ENCODE peak calls at places on chromosome 12, in nine cellular contexts. X is activated CD8-positive, alpha-beta T cell treated with anti-CD3 and anti-CD28 coated beads, Interleukin-2, amount 10 ng/mL, durations not matched to agents 7 days and 5 days; W is GM13976; D is BJ; Q is globus pallidus; O is LoVo; Z is SK-MEL-5; G is fibroblast of pulmonary artery; S is activated T-cell treated with anti-CD3 and anti-CD28 coated beads for 4 hours. L is an unnamed sample.

GRCh38 chr12:94743174-94743573 is 92.8 kb upstream of the TMCC3 start:
- DNase-seq in X (no peak), W (no peak), D (no peak), Q (no peak), O (no peak), Z (no peak), G (no peak), S (no peak), L (no peak)

GRCh38 chr12:121628037-121628436 is 1.7 kb downstream of the ORAI1 start:
- DNase-seq in X (peak; percentile 41), W (no peak), D (no peak), Q (no peak), O (peak; percentile 18), Z (peak; percentile 16), G (no peak), S (no peak), L (no peak)

GRCh38 chr12:20211537-20211936 is 156.8 kb upstream of the PDE3A start:
- DNase-seq in X (no peak), W (no peak), D (no peak), Q (peak; percentile 7), O (no peak), Z (no peak), G (peak; percentile 11), S (no peak), L (no peak)

GRCh38 chr12:83575326-83575725 is 888.6 kb downstream of the TMTC2 start:
- DNase-seq in X (no peak), W (no peak), D (no peak), Q (no peak), O (no peak), Z (no peak), G (no peak), S (no peak), L (no peak)

GRCh38 chr12:17333287-17333686 is 727.3 kb upstream of the LMO3 start:
- DNase-seq in X (no peak), W (no peak), D (no peak), Q (no peak), O (no peak), Z (no peak), G (no peak), S (no peak), L (no peak)

GRCh38 chr12:26878661-26879119 is 45.7 kb upstream of the ITPR2 start:
- DNase-seq in X (no peak), W (no peak), D (no peak), Q (no peak), O (no peak), Z (no peak), G (peak; percentile 84), S (no peak), L (peak; percentile 9)

GRCh38 chr12:93319523-93320045 is 58.1 kb upstream of the NUDT4 start:
- DNase-seq in X (no peak), W (no peak), D (no peak), Q (no peak), O (no peak), Z (no peak), G (no peak), S (no peak), L (no peak)

GRCh38 chr12:105588126-105588525 is 257.6 kb downstream of the C12orf75 start:
- DNase-seq in X (no peak), W (no peak), D (no peak), Q (no peak), O (no peak), Z (no peak), G (no peak), S (no peak), L (no peak)

GRCh38 chr12:16189849-16190248 is 87.6 kb downstream of the SLC15A5 start:
- DNase-seq in X (no peak), W (no peak), D (no peak), Q (peak; percentile 6), O (no peak), Z (peak; percentile 38), G (peak; percentile 75), S (no peak), L (peak; percentile 31)

GRCh38 chr12:53499261-53500118 is at the start of gene MAP3K12:
- DNase-seq in X (peak; percentile 79), W (peak; percentile 70), D (no peak), Q (peak; percentile 79), O (no peak), Z (peak; percentile 55), G (peak; percentile 75), S (peak; percentile 28), L (peak; percentile 58)

GRCh38 chr12:109291531-109292341 is 17.3 kb downstream of the FOXN4 start:
- DNase-seq in X (no peak), W (no peak), D (no peak), Q (peak; percentile 77), O (no peak), Z (no peak), G (peak; percentile 9), S (no peak), L (peak; percentile 80)

GRCh38 chr12:110330544-110330943 is 49.5 kb downstream of the ATP2A2 start:
- DNase-seq in X (no peak), W (no peak), D (no peak), Q (no peak), O (no peak), Z (peak; percentile 27), G (peak; percentile 64), S (no peak), L (peak; percentile 15)

GRCh38 chr12:114403690-114404450 is 2.1 kb downstream of the TBX5 start:
- DNase-seq in X (no peak), W (peak; percentile 9), D (no peak), Q (no peak), O (no peak), Z (no peak), G (peak; percentile 68), S (no peak), L (no peak)

GRCh38 chr12:28998662-28999120 is 150.4 kb upstream of the FAR2 start:
- DNase-seq in X (no peak), W (peak; percentile 9), D (peak; percentile 3), Q (no peak), O (peak; percentile 34), Z (peak; percentile 66), G (peak; percentile 61), S (no peak), L (peak; percentile 35)

GRCh38 chr12:77814361-77814760 is 16.3 kb upstream of the NAV3 start:
- DNase-seq in X (no peak), W (no peak), D (no peak), Q (no peak), O (no peak), Z (no peak), G (no peak), S (no peak), L (no peak)

GRCh38 chr12:16076553-16076952 is 165.4 kb downstream of the DERA start:
- DNase-seq in X (no peak), W (peak; percentile 18), D (no peak), Q (peak; percentile 3), O (peak; percentile 45), Z (peak; percentile 82), G (peak; percentile 29), S (no peak), L (peak; percentile 39)